ENCODE peak calls at places on chromosome 13, in five cellular contexts. R is left lung, C is A673, J is cardiac fibroblast, I is stomach. U is an unnamed sample.

GRCh38 chr13:106919638-106920037 is 351.7 kb upstream of the ARGLU1 start:
- DNase-seq in R (no peak), C (peak), J (peak), I (no peak), U (peak)

GRCh38 chr13:50291611-50292010 is 276.4 kb downstream of the KCNRG start:
- DNase-seq in R (no peak), C (no peak), J (no peak), I (no peak), U (no peak)

GRCh38 chr13:61255035-61255796 is 160.4 kb downstream of the PCDH20 start:
- DNase-seq in R (no peak), C (peak), J (peak), I (no peak), U (no peak)

GRCh38 chr13:50531917-50532899 is 311.3 kb downstream of the DLEU7 start:
- DNase-seq in R (no peak), C (peak), J (peak), I (no peak), U (no peak)

GRCh38 chr13:76917096-76917495 is 30.9 kb upstream of the KCTD12 start:
- DNase-seq in R (no peak), C (no peak), J (peak), I (no peak), U (no peak)

GRCh38 chr13:75812751-75813181 is 176.6 kb downstream of the LMO7 start:
- DNase-seq in R (no peak), C (no peak), J (peak), I (peak), U (no peak)

GRCh38 chr13:62643007-62643483 is 1227.4 kb upstream of the PCDH20 start:
- DNase-seq in R (no peak), C (no peak), J (no peak), I (no peak), U (no peak)

GRCh38 chr13:114145722-114146121 is 13.3 kb upstream of the RASA3 start:
- DNase-seq in R (no peak), C (no peak), J (no peak), I (no peak), U (no peak)

GRCh38 chr13:51781246-51782022 is 22.5 kb downstream of the DHRS12 start:
- DNase-seq in R (no peak), C (peak), J (peak), I (peak), U (no peak)

GRCh38 chr13:69856331-69856730 is 251.3 kb upstream of the ATXN8OS start:
- DNase-seq in R (no peak), C (no peak), J (no peak), I (no peak), U (no peak)

GRCh38 chr13:90302113-90302512 is 1045.4 kb upstream of the MIR17HG start:
- DNase-seq in R (no peak), C (no peak), J (peak), I (no peak), U (no peak)

GRCh38 chr13:100306444-100306999 is 217.6 kb downstream of the PCCA start:
- DNase-seq in R (no peak), C (peak), J (no peak), I (no peak), U (no peak)

GRCh38 chr13:72141845-72142470 is 275.0 kb upstream of the DACH1 start:
- DNase-seq in R (no peak), C (no peak), J (peak), I (no peak), U (no peak)

GRCh38 chr13:24693862-24694471 is 13.8 kb downstream of the ATP12A start:
- DNase-seq in R (no peak), C (peak), J (peak), I (peak), U (no peak)
- TF ChIP-seq CTCF in R (peak), C (peak), J (peak), I (peak), U (peak)

GRCh38 chr13:57633950-57634828 is 2.6 kb downstream of the PCDH17 start:
- DNase-seq in R (peak), C (no peak), J (no peak), I (no peak), U (no peak)
- TF ChIP-seq CTCF in R (no peak), C (no peak), J (no peak), I (no peak), U (no peak)

GRCh38 chr13:38763446-38764381 is 76.8 kb downstream of the FREM2 start:
- DNase-seq in R (no peak), C (peak), J (peak), I (no peak), U (peak)
- TF ChIP-seq CTCF in R (peak), C (peak), J (peak), I (peak), U (peak)

GRCh38 chr13:19085876-19086275 is 95.7 kb downstream of the TUBA3C start:
- DNase-seq in R (peak), C (no peak), J (no peak), I (no peak), U (no peak)

GRCh38 chr13:19090495-19090894 is 91.1 kb downstream of the TUBA3C start:
- DNase-seq in R (no peak), C (no peak), J (no peak), I (no peak), U (no peak)

GRCh38 chr13:19085258-19085657 is 96.4 kb downstream of the TUBA3C start:
- DNase-seq in R (peak), C (no peak), J (no peak), I (no peak), U (no peak)

GRCh38 chr13:19088416-19088815 is 93.2 kb downstream of the TUBA3C start:
- DNase-seq in R (no peak), C (no peak), J (no peak), I (no peak), U (no peak)

DNA sequence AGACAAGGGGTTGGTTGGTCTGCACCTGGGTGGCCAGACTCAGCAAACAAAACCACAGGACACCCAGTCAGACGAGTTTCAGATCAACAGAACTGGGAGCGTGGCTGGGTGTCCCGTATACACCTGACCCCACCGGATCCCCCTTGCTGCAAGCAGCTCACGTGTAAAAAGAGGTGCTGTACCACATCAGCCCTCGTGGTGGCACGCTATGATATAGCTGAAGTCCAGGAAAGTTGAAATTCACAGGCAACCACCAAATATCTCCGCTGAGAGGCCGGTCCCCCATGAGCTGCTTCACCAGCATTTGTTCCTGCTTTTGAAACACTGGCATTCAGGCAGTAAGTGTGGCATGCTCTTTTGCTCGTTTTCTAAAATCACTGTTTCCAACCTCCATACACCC is 92.3 kb downstream of the TUBA3C start:
- DNase-seq in R (no peak), C (peak), J (no peak), I (no peak), U (no peak)
- TF ChIP-seq CTCF in R (no peak), C (peak), J (no peak), I (no peak), U (no peak)

DNA sequence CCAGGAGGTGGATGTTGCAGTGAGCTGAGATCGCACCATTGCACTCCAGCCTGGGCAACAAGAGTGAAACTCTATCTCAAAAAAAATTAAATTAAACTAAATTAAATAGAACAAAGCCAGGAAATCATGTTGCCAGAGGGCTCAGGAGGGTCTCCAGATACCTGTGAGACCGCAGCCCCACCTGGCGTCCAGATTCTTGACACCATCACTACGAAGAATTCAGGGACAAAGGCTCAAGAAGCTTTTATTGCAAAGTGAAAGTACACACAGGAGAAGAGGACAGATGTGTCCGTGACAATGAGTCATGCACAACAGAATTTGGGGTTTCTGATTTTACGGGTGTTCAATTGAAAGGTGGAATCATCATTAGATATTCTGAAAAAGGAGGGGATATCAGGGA is 76.6 kb downstream of the STOML3 start:
- DNase-seq in R (no peak), C (no peak), J (no peak), I (no peak), U (no peak)
- TF ChIP-seq CTCF in R (no peak), C (no peak), J (no peak), I (no peak), U (no peak)

GRCh38 chr13:46077260-46077659 is 24.7 kb upstream of the ZC3H13 start:
- DNase-seq in R (no peak), C (no peak), J (no peak), I (no peak), U (no peak)

GRCh38 chr13:46075811-46076210 is 23.3 kb upstream of the ZC3H13 start:
- DNase-seq in R (no peak), C (no peak), J (no peak), I (no peak), U (no peak)

GRCh38 chr13:46076827-46077226 is 24.3 kb upstream of the ZC3H13 start:
- DNase-seq in R (no peak), C (no peak), J (no peak), I (no peak), U (no peak)

GRCh38 chr13:46071590-46072249 is 19.2 kb upstream of the ZC3H13 start:
- DNase-seq in R (no peak), C (no peak), J (no peak), I (no peak), U (no peak)
- TF ChIP-seq CTCF in R (no peak), C (peak), J (no peak), I (no peak), U (no peak)

GRCh38 chr13:81048026-81048461 is 707.1 kb upstream of the SPRY2 start:
- DNase-seq in R (no peak), C (no peak), J (no peak), I (no peak), U (no peak)
- TF ChIP-seq CTCF in R (no peak), C (no peak), J (no peak), I (no peak), U (no peak)

GRCh38 chr13:110681868-110682550 is 23.9 kb downstream of the CARS2 start:
- DNase-seq in R (no peak), C (no peak), J (no peak), I (no peak), U (no peak)

GRCh38 chr13:110683921-110684320 is 22.0 kb downstream of the CARS2 start:
- DNase-seq in R (no peak), C (no peak), J (no peak), I (no peak), U (peak)

GRCh38 chr13:110684388-110685056 is 21.4 kb downstream of the CARS2 start:
- DNase-seq in R (no peak), C (no peak), J (no peak), I (no peak), U (no peak)

GRCh38 chr13:110682746-110683145 is 23.2 kb downstream of the CARS2 start:
- DNase-seq in R (no peak), C (no peak), J (no peak), I (no peak), U (no peak)

DNA sequence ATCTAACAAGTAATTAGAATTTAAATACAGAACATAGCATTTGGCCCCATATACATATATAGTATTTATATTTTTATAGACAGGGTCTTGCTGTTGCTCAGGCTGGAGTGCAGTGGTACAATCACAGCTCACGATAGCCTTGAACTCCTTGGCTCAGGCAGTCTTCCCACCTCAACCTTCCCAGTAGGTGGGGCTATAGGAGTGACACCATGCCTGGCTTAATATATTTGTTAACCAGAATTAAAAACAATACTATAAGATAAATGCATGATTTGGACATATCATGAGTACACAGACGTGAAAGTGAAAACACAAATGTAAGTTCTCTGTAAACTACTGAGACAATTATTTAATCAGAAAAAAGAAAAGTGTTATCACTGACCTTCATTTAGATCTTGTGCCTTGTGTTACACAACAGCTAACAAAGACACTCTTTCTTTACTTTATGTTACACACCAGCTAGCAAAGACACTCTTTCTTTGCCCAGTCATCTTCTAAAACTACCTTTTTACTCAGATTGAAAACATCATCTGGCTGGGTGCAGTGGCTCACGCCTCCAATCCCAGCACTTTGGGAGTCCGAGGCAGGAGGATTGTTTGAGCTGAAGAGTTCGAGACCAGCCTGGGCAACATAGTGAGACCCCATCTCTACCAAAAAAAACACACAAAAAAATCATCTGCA is 22.6 kb downstream of the CARS2 start:
- DNase-seq in R (no peak), C (peak), J (peak), I (no peak), U (no peak)
- TF ChIP-seq CTCF in R (peak), C (peak), J (peak), I (peak), U (peak)

U was measured in right lobe of liver.